ENCODE peak calls at places on chromosomes 5 and 9, in nine cellular contexts. Z, N, F, J, U, V, T, M and L are unnamed samples.

GRCh38 chr9:105697871-105698270 is 3.5 kb downstream of the TMEM38B start:
- DNase-seq in Z (peak; percentile 38), N (peak; percentile 22), F (no peak), J (no peak), U (no peak), V (no peak), T (no peak), M (no peak), L (no peak)

GRCh38 chr9:69174645-69175487 is 789 bp downstream of the TJP2 start:
- DNase-seq in Z (peak; percentile 98), N (peak; percentile 93), F (no peak), J (no peak), U (peak; percentile 75), V (peak; percentile 55), T (no peak), M (peak; percentile 97), L (peak; percentile 86)

GRCh38 chr9:117715411-117715989 is 11.3 kb downstream of the TLR4 start:
- DNase-seq in Z (no peak), N (no peak), F (no peak), J (no peak), U (no peak), V (no peak), T (no peak), M (no peak), L (no peak)

GRCh38 chr5:53253421-53253871 is 143.9 kb upstream of the MOCS2 start:
- DNase-seq in Z (peak; percentile 93), N (peak; percentile 75), F (no peak), J (no peak), U (no peak), V (no peak), T (no peak), M (peak; percentile 81), L (no peak)

GRCh38 chr9:129568560-129569505 is 52.1 kb downstream of the C9orf50 start:
- DNase-seq in Z (no peak), N (no peak), F (no peak), J (no peak), U (peak; percentile 79), V (no peak), T (peak; percentile 56), M (no peak), L (no peak)

GRCh38 chr5:135651156-135651555 is 72.4 kb upstream of the CXCL14 start:
- DNase-seq in Z (peak; percentile 1), N (no peak), F (no peak), J (no peak), U (no peak), V (no peak), T (no peak), M (peak; percentile 100), L (peak; percentile 99)

GRCh38 chr9:90099262-90099982 is 494.6 kb downstream of the GADD45G start:
- DNase-seq in Z (peak; percentile 13), N (peak; percentile 50), F (no peak), J (no peak), U (no peak), V (no peak), T (no peak), M (peak; percentile 25), L (no peak)

GRCh38 chr5:96256795-96257470 is 176.1 kb downstream of the PCSK1 start:
- DNase-seq in Z (peak; percentile 96), N (peak; percentile 81), F (no peak), J (no peak), U (no peak), V (no peak), T (no peak), M (peak; percentile 20), L (no peak)

GRCh38 chr5:170569101-170569500 is 65.3 kb downstream of the KCNIP1 start:
- DNase-seq in Z (no peak), N (no peak), F (no peak), J (no peak), U (peak; percentile 15), V (no peak), T (no peak), M (no peak), L (no peak)

GRCh38 chr5:93582677-93583524 is at the start of gene NR2F1:
- DNase-seq in Z (peak; percentile 99), N (peak; percentile 100), F (peak; percentile 81), J (no peak), U (peak; percentile 88), V (no peak), T (no peak), M (peak; percentile 92), L (no peak)

GRCh38 chr9:129938291-129938979 is 103.2 kb downstream of the USP20 start:
- DNase-seq in Z (peak; percentile 84), N (peak; percentile 59), F (no peak), J (no peak), U (no peak), V (no peak), T (no peak), M (no peak), L (no peak)

GRCh38 chr5:62718368-62718767 is 139.7 kb downstream of the LRRC70 start:
- DNase-seq in Z (no peak), N (no peak), F (no peak), J (no peak), U (peak; percentile 73), V (no peak), T (no peak), M (no peak), L (no peak)

GRCh38 chr5:55768279-55768678 is 30.4 kb downstream of the DDX4 start:
- DNase-seq in Z (no peak), N (no peak), F (no peak), J (no peak), U (no peak), V (no peak), T (no peak), M (no peak), L (no peak)

GRCh38 chr5:55763736-55764420 is 26.0 kb downstream of the DDX4 start:
- DNase-seq in Z (no peak), N (no peak), F (no peak), J (no peak), U (no peak), V (no peak), T (no peak), M (no peak), L (no peak)

GRCh38 chr5:55771175-55771655 is 33.4 kb downstream of the DDX4 start:
- DNase-seq in Z (no peak), N (peak; percentile 20), F (no peak), J (no peak), U (no peak), V (no peak), T (no peak), M (no peak), L (no peak)

DNA sequence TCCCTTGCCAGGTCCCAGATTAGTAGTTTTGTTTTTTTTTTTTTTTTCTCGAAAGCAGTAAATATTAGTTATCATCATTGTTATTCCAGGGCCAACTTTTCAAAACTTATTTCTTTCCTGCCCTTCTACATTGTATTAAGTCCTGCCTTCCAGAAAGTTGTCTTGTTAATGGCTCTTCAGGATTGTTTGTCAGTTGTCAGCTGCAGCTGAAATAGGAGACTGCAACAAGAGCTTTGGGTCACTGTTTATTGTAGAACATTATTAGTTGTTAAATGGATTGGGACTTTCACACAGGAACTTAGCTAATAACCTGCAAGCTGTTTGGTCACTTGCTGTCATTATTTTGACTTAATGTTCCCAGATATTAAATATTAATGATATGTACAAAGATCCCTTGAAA is 28.5 kb downstream of the DDX4 start:
- DNase-seq in Z (no peak), N (no peak), F (no peak), J (no peak), U (no peak), V (no peak), T (no peak), M (no peak), L (no peak)
- H3K27ac ChIP-seq in Z (no peak overlapping the region), N (no peak overlapping the region), F (no peak overlapping the region), J (no peak overlapping the region), U (no peak overlapping the region), V (no peak overlapping the region), T (no peak overlapping the region), M (no peak overlapping the region), L (no peak overlapping the region)

DNA sequence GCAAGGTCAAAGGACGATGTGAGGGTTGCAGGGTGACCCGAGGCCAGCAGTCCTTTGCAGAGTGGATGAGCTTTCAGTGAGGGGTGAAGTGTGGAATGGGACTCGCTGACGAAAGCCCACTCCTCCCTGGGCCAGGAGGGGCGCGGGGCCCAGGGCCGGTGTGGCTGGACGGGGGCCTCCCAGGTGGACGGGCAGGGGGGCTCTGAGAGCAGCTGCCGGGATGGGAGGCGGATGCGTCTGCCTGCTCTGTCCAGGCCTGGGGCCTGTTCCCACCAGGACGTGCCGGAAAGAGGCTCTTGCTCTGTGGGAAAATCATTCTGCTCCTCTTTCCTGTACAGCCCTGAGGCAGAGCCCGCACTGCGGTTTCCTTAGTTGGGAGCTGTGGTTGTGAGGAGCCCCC is 24.3 kb downstream of the IRX4 start:
- DNase-seq in Z (no peak), N (no peak), F (no peak), J (no peak), U (no peak), V (no peak), T (no peak), M (no peak), L (no peak)
- H3K4me1 ChIP-seq in Z (no peaks in the 10 kb centered on the region), N (no peaks in the 10 kb centered on the region), F (no peaks in the 10 kb centered on the region), J (no peaks in the 10 kb centered on the region), U (no peaks in the 10 kb centered on the region), V (no peaks in the 10 kb centered on the region), T (peaks cover 7% of the 10 kb centered on the region), M (peaks cover 2% of the 10 kb centered on the region), L (no peaks in the 10 kb centered on the region)

GRCh38 chr5:150347003-150347402 is 10.5 kb upstream of the TCOF1 start:
- DNase-seq in Z (no peak), N (no peak), F (no peak), J (no peak), U (peak; percentile 55), V (no peak), T (no peak), M (no peak), L (no peak)

GRCh38 chr5:150343994-150344393 is 13.5 kb upstream of the TCOF1 start:
- DNase-seq in Z (no peak), N (no peak), F (no peak), J (no peak), U (no peak), V (no peak), T (no peak), M (no peak), L (no peak)

GRCh38 chr5:150349681-150350275 is 7.7 kb upstream of the TCOF1 start:
- DNase-seq in Z (no peak), N (no peak), F (no peak), J (no peak), U (no peak), V (no peak), T (no peak), M (no peak), L (no peak)

GRCh38 chr5:150345716-150346115 is 11.8 kb upstream of the TCOF1 start:
- DNase-seq in Z (no peak), N (no peak), F (no peak), J (no peak), U (no peak), V (no peak), T (no peak), M (no peak), L (no peak)

GRCh38 chr5:150346592-150346991 is 10.9 kb upstream of the TCOF1 start:
- DNase-seq in Z (no peak), N (no peak), F (no peak), J (no peak), U (no peak), V (no peak), T (no peak), M (no peak), L (no peak)
- H3K27ac ChIP-seq in Z (no peak overlapping the region), N (no peak overlapping the region), F (no peak overlapping the region), J (no peak overlapping the region), U (no peak overlapping the region), V (no peak overlapping the region), T (no peak overlapping the region), M (no peak overlapping the region), L (no peak overlapping the region)

DNA sequence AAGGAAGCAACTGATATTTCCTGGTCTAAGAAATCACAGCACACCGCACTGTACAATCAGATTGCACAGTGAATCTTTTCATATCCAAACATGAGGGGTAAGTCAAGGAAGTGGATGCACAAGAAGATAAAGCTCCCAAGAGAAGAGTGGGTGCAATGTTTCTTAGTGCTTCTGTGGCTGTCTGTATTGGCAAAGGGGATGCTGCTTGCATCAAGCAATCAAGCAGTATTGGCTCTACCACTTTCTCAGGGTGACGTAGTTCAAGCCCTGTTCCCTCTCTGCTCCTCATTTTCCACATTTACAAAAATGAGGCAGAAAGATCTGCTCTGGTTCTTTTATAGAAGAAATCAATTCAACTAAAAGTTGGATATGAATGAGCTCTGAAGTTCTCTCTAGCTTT is 2.3 kb downstream of the TNFSF8 start:
- DNase-seq in Z (no peak), N (no peak), F (no peak), J (no peak), U (no peak), V (no peak), T (no peak), M (no peak), L (no peak)
- H3K4me1 ChIP-seq in Z (no peaks in the 10 kb centered on the region), N (no peaks in the 10 kb centered on the region), F (no peaks in the 10 kb centered on the region), J (no peaks in the 10 kb centered on the region), U (peaks cover 14% of the 10 kb centered on the region), V (no peaks in the 10 kb centered on the region), T (no peaks in the 10 kb centered on the region), M (no peaks in the 10 kb centered on the region), L (no peaks in the 10 kb centered on the region)